ENCODE peak calls at places on chromosomes 5 and 9, in nine cellular contexts. X, C, I, B, P, F, Y, K and Z are unnamed samples.

GRCh38 chr5:125679522-125679921 is 743.7 kb upstream of the GRAMD2B start:
- DNase-seq in X (no peak), C (no peak), I (no peak), B (no peak), P (no peak), F (no peak), Y (no peak), K (no peak), Z (no peak)

GRCh38 chr5:176998828-176999227 is 7.8 kb downstream of the UIMC1 start:
- DNase-seq in X (no peak), C (no peak), I (no peak), B (no peak), P (no peak), F (no peak), Y (no peak), K (no peak), Z (no peak)

GRCh38 chr5:40385544-40385943 is 294.2 kb upstream of the PTGER4 start:
- DNase-seq in X (no peak), C (no peak), I (no peak), B (no peak), P (no peak), F (no peak), Y (peak), K (peak), Z (no peak)

GRCh38 chr9:12666813-12667212 is 26.4 kb upstream of the TYRP1 start:
- DNase-seq in X (no peak), C (no peak), I (peak), B (no peak), P (no peak), F (no peak), Y (peak), K (no peak), Z (no peak)

GRCh38 chr9:134152022-134152448 is 12.3 kb downstream of the RNU6ATAC start:
- DNase-seq in X (no peak), C (no peak), I (no peak), B (no peak), P (no peak), F (no peak), Y (no peak), K (no peak), Z (no peak)

GRCh38 chr9:32265037-32265436 is 119.4 kb upstream of the ACO1 start:
- DNase-seq in X (no peak), C (peak), I (peak), B (no peak), P (no peak), F (no peak), Y (no peak), K (no peak), Z (no peak)

GRCh38 chr9:135602789-135603481 is 36.4 kb downstream of the GLT6D1 start:
- DNase-seq in X (peak), C (peak), I (peak), B (peak), P (peak), F (peak), Y (peak), K (peak), Z (no peak)

GRCh38 chr9:77841739-77842386 is 189.7 kb downstream of the GNAQ start:
- DNase-seq in X (no peak), C (no peak), I (no peak), B (no peak), P (peak), F (no peak), Y (peak), K (no peak), Z (no peak)

GRCh38 chr5:76941000-76941399 is 11.8 kb upstream of the CRHBP start:
- DNase-seq in X (no peak), C (peak), I (no peak), B (no peak), P (no peak), F (no peak), Y (no peak), K (no peak), Z (no peak)

GRCh38 chr5:98301567-98301966 is 471.9 kb upstream of the RGMB start:
- DNase-seq in X (no peak), C (no peak), I (no peak), B (no peak), P (no peak), F (no peak), Y (no peak), K (peak), Z (no peak)

GRCh38 chr5:6752236-6752635 is 39.0 kb downstream of the TENT4A start:
- DNase-seq in X (peak), C (no peak), I (no peak), B (no peak), P (no peak), F (no peak), Y (no peak), K (no peak), Z (no peak)

GRCh38 chr5:76819851-76820280 is 1.0 kb downstream of the F2RL1 start:
- DNase-seq in X (no peak), C (no peak), I (peak), B (peak), P (no peak), F (peak), Y (peak), K (no peak), Z (no peak)

GRCh38 chr9:125851971-125852370 is 104.8 kb downstream of the PBX3 start:
- DNase-seq in X (no peak), C (peak), I (no peak), B (no peak), P (no peak), F (no peak), Y (no peak), K (no peak), Z (no peak)

GRCh38 chr9:109908459-109909390 is 128.7 kb downstream of the PALM2AKAP2 start:
- DNase-seq in X (no peak), C (no peak), I (no peak), B (no peak), P (no peak), F (peak), Y (no peak), K (no peak), Z (no peak)

GRCh38 chr5:73448072-73448432 is 525 bp downstream of the FOXD1 start:
- DNase-seq in X (no peak), C (no peak), I (peak), B (no peak), P (peak), F (no peak), Y (peak), K (no peak), Z (no peak)

GRCh38 chr5:138725885-138726457 is 27.3 kb upstream of the CTNNA1 start:
- DNase-seq in X (no peak), C (peak), I (peak), B (peak), P (no peak), F (no peak), Y (no peak), K (peak), Z (peak)

GRCh38 chr5:60410427-60410826 is 289.5 kb downstream of the DEPDC1B start:
- DNase-seq in X (no peak), C (peak), I (no peak), B (no peak), P (no peak), F (no peak), Y (no peak), K (no peak), Z (no peak)

GRCh38 chr9:93452710-93453046 is 703 bp downstream of the FAM120AOS start:
- DNase-seq in X (no peak), C (no peak), I (peak), B (peak), P (peak), F (no peak), Y (no peak), K (no peak), Z (no peak)

GRCh38 chr5:54186912-54187445 is 123.4 kb downstream of the ARL15 start:
- DNase-seq in X (no peak), C (no peak), I (peak), B (peak), P (no peak), F (no peak), Y (no peak), K (no peak), Z (peak)

GRCh38 chr5:163585206-163585605 is 79.8 kb downstream of the MAT2B start:
- DNase-seq in X (no peak), C (peak), I (no peak), B (no peak), P (no peak), F (no peak), Y (no peak), K (no peak), Z (no peak)

GRCh38 chr9:26326473-26327044 is 566.0 kb downstream of the CAAP1 start:
- DNase-seq in X (no peak), C (peak), I (peak), B (no peak), P (peak), F (peak), Y (peak), K (peak), Z (no peak)

GRCh38 chr5:57303985-57304384 is 130.1 kb downstream of the GPBP1 start:
- DNase-seq in X (no peak), C (no peak), I (peak), B (no peak), P (no peak), F (no peak), Y (peak), K (no peak), Z (no peak)

GRCh38 chr5:142426676-142427364 is 102.0 kb upstream of the SPRY4 start:
- DNase-seq in X (no peak), C (peak), I (no peak), B (no peak), P (no peak), F (no peak), Y (no peak), K (no peak), Z (no peak)

GRCh38 chr5:134084166-134084565 is 30.3 kb upstream of the TCF7 start:
- DNase-seq in X (no peak), C (no peak), I (no peak), B (no peak), P (no peak), F (no peak), Y (no peak), K (no peak), Z (no peak)

GRCh38 chr5:173328896-173329369 is 719 bp upstream of the STC2 start:
- DNase-seq in X (no peak), C (peak), I (peak), B (no peak), P (no peak), F (peak), Y (peak), K (no peak), Z (no peak)

GRCh38 chr9:101437806-101438232 is 2.2 kb upstream of the ALDOB start:
- DNase-seq in X (no peak), C (no peak), I (no peak), B (peak), P (peak), F (no peak), Y (no peak), K (no peak), Z (peak)

GRCh38 chr5:179237770-179238627 is 107.3 kb downstream of the ADAMTS2 start:
- DNase-seq in X (peak), C (no peak), I (no peak), B (peak), P (no peak), F (no peak), Y (no peak), K (no peak), Z (no peak)

GRCh38 chr5:76849767-76850291 is at the start of gene S100Z:
- DNase-seq in X (no peak), C (no peak), I (no peak), B (no peak), P (no peak), F (no peak), Y (no peak), K (no peak), Z (no peak)

GRCh38 chr9:116154334-116154975 is 864 bp downstream of the PAPPA start:
- DNase-seq in X (no peak), C (no peak), I (peak), B (no peak), P (peak), F (no peak), Y (no peak), K (no peak), Z (peak)
- H3K4me3 ChIP-seq in X (peak), C (peak), I (peak), B (peak), P (peak), F (peak), Y (peak), K (peak), Z (peak)

GRCh38 chr9:90857855-90858254 is 56.2 kb downstream of the SYK start:
- DNase-seq in X (no peak), C (no peak), I (no peak), B (no peak), P (no peak), F (no peak), Y (no peak), K (no peak), Z (no peak)
- H3K4me3 ChIP-seq in X (no peak), C (no peak), I (no peak), B (no peak), P (no peak), F (no peak), Y (no peak), K (no peak), Z (no peak)

GRCh38 chr5:140967226-140967893 is 1.1 kb downstream of the PCDHAC2 start:
- DNase-seq in X (no peak), C (no peak), I (no peak), B (no peak), P (no peak), F (no peak), Y (no peak), K (no peak), Z (no peak)
- H3K4me3 ChIP-seq in X (peak), C (no peak), I (peak), B (peak), P (no peak), F (no peak), Y (peak), K (peak), Z (peak)

GRCh38 chr9:98251554-98251953 is 3.9 kb downstream of the TBC1D2 start:
- DNase-seq in X (no peak), C (peak), I (no peak), B (no peak), P (no peak), F (peak), Y (peak), K (no peak), Z (no peak)

GRCh38 chr9:98255578-98256296 is at the start of gene TBC1D2:
- DNase-seq in X (peak), C (peak), I (peak), B (peak), P (peak), F (peak), Y (peak), K (peak), Z (peak)

GRCh38 chr9:98254236-98255063 is 999 bp downstream of the TBC1D2 start:
- DNase-seq in X (no peak), C (no peak), I (no peak), B (no peak), P (no peak), F (no peak), Y (no peak), K (no peak), Z (no peak)

GRCh38 chr9:98255064-98255577 is 328 bp downstream of the TBC1D2 start:
- DNase-seq in X (no peak), C (peak), I (peak), B (no peak), P (no peak), F (peak), Y (peak), K (peak), Z (no peak)

DNA sequence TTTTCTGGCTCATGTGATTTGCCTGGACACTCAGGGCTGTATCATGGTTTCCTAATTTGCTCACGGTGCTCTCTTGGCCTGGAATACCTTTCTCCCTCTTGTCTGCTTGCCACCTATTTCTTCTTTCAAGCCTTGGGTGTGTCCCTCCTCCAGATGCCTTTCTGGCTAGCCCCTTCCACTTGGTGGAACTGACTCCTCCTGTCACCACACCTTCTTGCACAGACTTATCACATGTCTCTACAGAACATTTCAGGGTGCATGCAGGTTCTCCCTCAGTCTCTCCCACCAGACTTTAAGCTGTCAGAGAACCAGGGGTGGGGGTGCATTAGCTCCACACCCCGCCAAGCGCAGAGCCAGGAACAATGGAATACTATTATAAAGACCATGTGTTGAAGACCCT is 1.9 kb downstream of the TBC1D2 start:
- DNase-seq in X (no peak), C (no peak), I (no peak), B (no peak), P (no peak), F (no peak), Y (no peak), K (no peak), Z (no peak)
- H3K4me3 ChIP-seq in X (no peak), C (peak), I (no peak), B (no peak), P (no peak), F (peak), Y (peak), K (no peak), Z (no peak)